ENCODE peak calls at places on chromosomes 13 and 19, in six cellular contexts. One of them, this sample, is unnamed.

GRCh38 chr13:27921421-27921960 is 1.7 kb downstream of the PDX1 start:
- DNase-seq in ovary: no peak
- DNase-seq in erythroblast: no peak
- DNase-seq in transverse colon: no peak
- DNase-seq in lower leg skin: no peak
- DNase-seq in esophagus squamous epithelium: no peak
- DNase-seq in this sample: no peak

GRCh38 chr13:87887459-87888123 is 216.4 kb downstream of the SLITRK5 start:
- DNase-seq in erythroblast: no peak
- DNase-seq in esophagus squamous epithelium: no peak
- DNase-seq in ovary: no peak
- DNase-seq in lower leg skin: no peak
- DNase-seq in transverse colon: no peak
- DNase-seq in this sample: no peak

GRCh38 chr13:51698352-51698751 is 105.6 kb downstream of the DHRS12 start:
- DNase-seq in transverse colon: no peak
- DNase-seq in erythroblast: no peak
- DNase-seq in esophagus squamous epithelium: no peak
- DNase-seq in lower leg skin: no peak
- DNase-seq in ovary: no peak
- DNase-seq in this sample: no peak

GRCh38 chr19:31943305-31943704 is 402.1 kb upstream of the ZNF507 start:
- DNase-seq in esophagus squamous epithelium: no peak
- DNase-seq in erythroblast: no peak
- DNase-seq in ovary: no peak
- DNase-seq in transverse colon: no peak
- DNase-seq in lower leg skin: no peak
- DNase-seq in this sample: no peak

GRCh38 chr13:50156140-50156539 is 140.9 kb downstream of the KCNRG start:
- DNase-seq in transverse colon: no peak
- DNase-seq in esophagus squamous epithelium: no peak
- DNase-seq in erythroblast: no peak
- DNase-seq in lower leg skin: no peak
- DNase-seq in ovary: no peak
- DNase-seq in this sample: peak

GRCh38 chr13:111324736-111325135 is 4.3 kb downstream of the TEX29 start:
- DNase-seq in lower leg skin: no peak
- DNase-seq in transverse colon: no peak
- DNase-seq in esophagus squamous epithelium: no peak
- DNase-seq in ovary: no peak
- DNase-seq in erythroblast: no peak
- DNase-seq in this sample: no peak

GRCh38 chr13:75889427-75889826 is 253.3 kb downstream of the LMO7 start:
- DNase-seq in transverse colon: no peak
- DNase-seq in erythroblast: no peak
- DNase-seq in esophagus squamous epithelium: no peak
- DNase-seq in lower leg skin: no peak
- DNase-seq in ovary: no peak
- DNase-seq in this sample: no peak

GRCh38 chr19:6065685-6066365 is 44.5 kb downstream of the RFX2 start:
- DNase-seq in ovary: peak
- DNase-seq in lower leg skin: no peak
- DNase-seq in transverse colon: peak
- DNase-seq in erythroblast: no peak
- DNase-seq in esophagus squamous epithelium: no peak
- DNase-seq in this sample: no peak

GRCh38 chr19:6481541-6482342 is at the start of gene DENND1C:
- DNase-seq in ovary: no peak
- DNase-seq in transverse colon: peak
- DNase-seq in esophagus squamous epithelium: peak
- DNase-seq in lower leg skin: no peak
- DNase-seq in erythroblast: no peak
- DNase-seq in this sample: peak

GRCh38 chr13:98581971-98582702 is 5.2 kb upstream of the STK24 start:
- DNase-seq in transverse colon: no peak
- DNase-seq in erythroblast: peak
- DNase-seq in lower leg skin: no peak
- DNase-seq in ovary: no peak
- DNase-seq in esophagus squamous epithelium: no peak
- DNase-seq in this sample: peak

GRCh38 chr19:443005-443404 is 17.8 kb downstream of the SHC2 start:
- DNase-seq in esophagus squamous epithelium: no peak
- DNase-seq in ovary: no peak
- DNase-seq in erythroblast: no peak
- DNase-seq in transverse colon: no peak
- DNase-seq in lower leg skin: no peak
- DNase-seq in this sample: no peak

GRCh38 chr13:55298201-55298600 is 1842.5 kb upstream of the PRR20A start:
- DNase-seq in esophagus squamous epithelium: no peak
- DNase-seq in ovary: no peak
- DNase-seq in transverse colon: no peak
- DNase-seq in erythroblast: no peak
- DNase-seq in lower leg skin: no peak
- DNase-seq in this sample: no peak

GRCh38 chr13:96003304-96003703 is 49.9 kb downstream of the UGGT2 start:
- DNase-seq in transverse colon: no peak
- DNase-seq in lower leg skin: no peak
- DNase-seq in ovary: no peak
- DNase-seq in erythroblast: no peak
- DNase-seq in esophagus squamous epithelium: no peak
- DNase-seq in this sample: no peak

GRCh38 chr19:50870417-50871089 is 2.7 kb upstream of the KLK2 start:
- DNase-seq in lower leg skin: no peak
- DNase-seq in erythroblast: peak
- DNase-seq in ovary: no peak
- DNase-seq in transverse colon: no peak
- DNase-seq in esophagus squamous epithelium: no peak
- DNase-seq in this sample: no peak
- TF ChIP-seq POLR2A in lower leg skin: no peak
- TF ChIP-seq POLR2A in erythroblast: no peak
- TF ChIP-seq POLR2A in ovary: no peak
- TF ChIP-seq POLR2A in transverse colon: no peak
- TF ChIP-seq POLR2A in esophagus squamous epithelium: no peak
- TF ChIP-seq POLR2A in this sample: no peak

DNA sequence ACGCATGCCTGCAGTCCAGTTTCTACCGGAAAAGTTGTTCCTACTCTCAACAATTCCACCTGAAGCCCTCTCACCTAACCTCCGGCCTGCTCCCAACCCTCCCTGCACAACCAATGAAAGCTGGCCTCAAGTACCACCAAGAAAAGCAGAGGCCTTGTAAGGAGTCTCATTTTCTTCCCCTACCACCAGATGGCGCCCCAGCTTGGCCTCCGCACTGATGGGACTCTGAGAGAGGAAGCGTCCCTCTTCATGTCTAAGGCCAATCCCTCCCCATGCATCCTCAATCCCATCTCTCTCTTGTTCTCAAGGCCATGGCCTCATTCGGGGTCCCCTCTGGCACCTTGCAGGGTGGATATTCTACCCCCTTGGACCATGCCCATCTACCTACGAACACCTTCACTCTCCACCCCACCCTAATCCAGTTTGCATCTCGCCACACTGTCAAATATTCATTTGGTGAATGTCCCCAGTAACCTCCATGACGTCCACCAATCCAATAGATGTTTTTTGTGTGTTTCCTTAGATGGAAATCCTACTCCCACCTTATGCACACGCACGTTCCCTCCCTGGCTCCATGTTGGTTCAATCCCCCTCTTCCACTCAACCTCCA is 412.8 kb downstream of the ZNF536 start:
- DNase-seq in transverse colon: peak
- DNase-seq in ovary: peak
- DNase-seq in erythroblast: peak
- DNase-seq in esophagus squamous epithelium: no peak
- DNase-seq in lower leg skin: peak
- DNase-seq in this sample: peak
- TF ChIP-seq POLR2A in transverse colon: no peak
- TF ChIP-seq POLR2A in ovary: no peak
- TF ChIP-seq POLR2A in erythroblast: no peak
- TF ChIP-seq POLR2A in esophagus squamous epithelium: no peak
- TF ChIP-seq POLR2A in lower leg skin: no peak
- TF ChIP-seq POLR2A in this sample: no peak

DNA sequence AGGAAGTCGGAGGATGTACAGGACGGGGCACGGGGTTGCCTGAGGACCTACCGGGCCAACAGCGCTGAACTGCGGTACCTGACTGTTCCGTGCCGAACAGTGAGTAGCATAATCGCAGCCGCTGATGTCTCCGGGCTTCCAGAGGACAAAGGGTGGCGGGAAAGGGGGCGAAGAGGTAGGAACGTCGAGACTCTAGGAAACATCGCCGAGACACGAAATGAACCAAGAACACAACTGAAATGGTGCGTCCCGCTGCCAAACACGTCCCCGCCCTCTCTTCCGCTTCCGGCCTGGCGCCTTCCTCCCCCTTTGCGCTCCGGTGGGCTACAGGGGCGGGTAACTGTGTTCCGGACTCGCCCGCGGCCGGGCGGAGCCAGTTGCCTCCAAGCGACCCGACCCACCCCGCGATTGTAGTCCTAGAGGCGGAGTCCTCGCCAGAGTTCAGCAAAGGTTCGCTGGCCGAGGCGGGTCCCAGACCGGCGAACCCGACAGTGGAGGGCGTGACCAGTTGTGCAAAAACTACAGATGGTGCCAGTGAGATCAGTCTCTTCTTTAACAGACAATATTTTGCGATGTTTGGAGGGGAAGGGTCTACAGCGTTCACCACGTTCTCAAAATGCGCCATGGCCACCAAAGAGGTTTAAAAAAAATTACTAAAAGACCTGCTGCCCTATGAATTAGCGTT is at the start of gene MRPS31:
- DNase-seq in ovary: peak
- DNase-seq in erythroblast: peak
- DNase-seq in transverse colon: peak
- DNase-seq in lower leg skin: peak
- DNase-seq in esophagus squamous epithelium: peak
- DNase-seq in this sample: peak
- TF ChIP-seq POLR2A in ovary: peak
- TF ChIP-seq POLR2A in erythroblast: peak
- TF ChIP-seq POLR2A in transverse colon: peak
- TF ChIP-seq POLR2A in lower leg skin: no peak
- TF ChIP-seq POLR2A in esophagus squamous epithelium: peak
- TF ChIP-seq POLR2A in this sample: peak

DNA sequence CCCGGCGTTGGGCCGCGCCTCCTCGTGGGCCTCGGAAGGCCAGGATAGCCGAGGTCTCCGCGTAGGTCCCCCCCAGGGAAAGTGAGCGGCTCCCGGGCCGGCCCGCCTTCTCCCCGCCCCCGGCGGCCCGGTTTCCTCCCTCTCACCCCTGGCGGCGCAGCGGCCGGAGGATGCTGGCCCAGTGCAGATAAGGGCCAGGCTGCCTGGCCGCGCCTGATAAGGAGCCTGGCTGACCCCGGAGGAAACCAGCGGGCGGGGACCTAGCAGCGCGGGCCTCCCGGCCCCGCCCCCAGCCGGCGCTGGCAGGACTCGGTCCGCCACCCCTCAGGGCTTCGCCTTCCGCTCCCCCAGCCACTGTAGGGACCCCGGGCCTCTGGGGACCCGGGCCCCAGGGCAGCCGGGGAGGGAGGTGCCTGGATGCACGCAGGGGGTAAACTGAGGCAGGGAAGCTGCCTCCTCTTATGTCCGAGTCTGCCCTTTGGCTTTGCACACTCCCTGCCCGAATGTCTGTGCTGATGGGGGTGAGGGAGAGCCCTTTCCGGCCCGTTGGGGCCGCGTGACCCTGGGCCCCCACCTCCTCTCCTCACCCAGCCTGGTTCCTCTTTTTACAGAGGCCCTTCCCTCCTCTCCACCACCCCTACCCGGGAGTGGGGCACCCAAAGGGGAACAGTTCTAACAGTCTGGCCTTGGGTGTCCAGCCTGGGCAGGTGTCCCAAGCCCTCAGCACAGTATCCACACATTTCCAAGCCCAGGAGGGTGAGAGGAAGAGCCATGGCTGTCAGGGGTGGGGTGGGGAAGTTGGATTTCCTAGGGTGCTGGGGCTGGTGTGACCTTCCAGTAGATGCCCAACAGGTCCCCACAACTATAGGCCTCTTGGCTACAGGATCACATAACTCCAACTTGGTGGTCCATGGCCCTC is at the start of gene LYL1:
- DNase-seq in erythroblast: peak
- DNase-seq in lower leg skin: no peak
- DNase-seq in esophagus squamous epithelium: no peak
- DNase-seq in transverse colon: peak
- DNase-seq in ovary: peak
- DNase-seq in this sample: no peak
- TF ChIP-seq POLR2A in erythroblast: peak
- TF ChIP-seq POLR2A in lower leg skin: no peak
- TF ChIP-seq POLR2A in esophagus squamous epithelium: peak
- TF ChIP-seq POLR2A in transverse colon: peak
- TF ChIP-seq POLR2A in ovary: no peak
- TF ChIP-seq POLR2A in this sample: no peak

GRCh38 chr19:28972144-28972543 is 240.8 kb downstream of the UQCRFS1 start:
- DNase-seq in transverse colon: no peak
- DNase-seq in esophagus squamous epithelium: no peak
- DNase-seq in erythroblast: no peak
- DNase-seq in ovary: no peak
- DNase-seq in lower leg skin: no peak
- DNase-seq in this sample: no peak
- TF ChIP-seq POLR2A in transverse colon: no peak
- TF ChIP-seq POLR2A in esophagus squamous epithelium: no peak
- TF ChIP-seq POLR2A in erythroblast: no peak
- TF ChIP-seq POLR2A in ovary: no peak
- TF ChIP-seq POLR2A in lower leg skin: no peak
- TF ChIP-seq POLR2A in this sample: no peak

DNA sequence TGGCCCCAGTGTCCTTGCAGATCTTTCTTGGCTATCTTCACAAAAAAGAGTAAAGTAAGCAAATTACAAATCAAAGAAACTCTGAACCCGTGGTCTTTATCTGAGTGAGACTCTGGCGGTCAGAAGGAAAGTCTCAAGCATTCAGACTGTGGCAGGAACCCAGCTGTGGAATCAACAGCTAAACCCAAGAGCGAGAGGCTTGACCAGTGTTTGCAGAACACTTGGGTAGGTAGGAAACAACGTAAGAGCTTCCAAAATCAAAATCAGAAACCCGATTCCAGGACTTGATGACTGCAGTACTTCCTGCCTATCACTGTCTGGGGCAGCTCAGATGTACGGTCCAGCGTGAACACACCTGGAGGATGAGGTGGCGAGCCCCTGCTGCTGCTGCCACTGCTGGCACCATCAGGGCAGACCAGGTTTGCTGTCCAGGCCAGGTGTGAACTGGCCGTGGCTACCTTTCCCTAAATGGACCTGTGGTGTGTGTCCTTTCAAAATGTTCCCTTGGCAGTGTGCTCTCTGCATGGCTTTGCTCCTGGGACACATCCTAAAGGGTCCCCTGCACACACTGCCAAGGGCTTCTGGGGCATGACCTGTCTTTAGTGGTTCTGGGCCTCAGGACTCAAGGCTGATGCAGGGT is 9.5 kb downstream of the TUBA3C start:
- DNase-seq in transverse colon: no peak
- DNase-seq in esophagus squamous epithelium: no peak
- DNase-seq in ovary: no peak
- DNase-seq in erythroblast: no peak
- DNase-seq in lower leg skin: no peak
- DNase-seq in this sample: no peak
- TF ChIP-seq POLR2A in transverse colon: no peak
- TF ChIP-seq POLR2A in esophagus squamous epithelium: no peak
- TF ChIP-seq POLR2A in ovary: no peak
- TF ChIP-seq POLR2A in erythroblast: no peak
- TF ChIP-seq POLR2A in lower leg skin: no peak
- TF ChIP-seq POLR2A in this sample: no peak